ENCODE peak calls at places on chromosome 14, in five cellular contexts. One of them, this sample, is unnamed. For H3K36me3, the result is how much of the 10 kb centered on the place peaks cover.

GRCh38 chr14:81401420-81402122 is 1.4 kb upstream of the STON2 start:
- DNase-seq in neural progenitor cell: no peak
- DNase-seq in HCT116: peak
- DNase-seq in PC-3: peak
- DNase-seq in astrocyte: peak
- DNase-seq in this sample: no peak

GRCh38 chr14:68094158-68094557 is 274.6 kb downstream of the RAD51B start:
- DNase-seq in neural progenitor cell: no peak
- DNase-seq in HCT116: no peak
- DNase-seq in PC-3: peak
- DNase-seq in astrocyte: peak
- DNase-seq in this sample: no peak

GRCh38 chr14:47675489-47676300 is at the start of gene MDGA2:
- DNase-seq in neural progenitor cell: peak
- DNase-seq in HCT116: no peak
- DNase-seq in PC-3: no peak
- DNase-seq in astrocyte: peak
- DNase-seq in this sample: no peak

GRCh38 chr14:52327374-52328226 is 13.5 kb downstream of the PTGER2 start:
- DNase-seq in neural progenitor cell: no peak
- DNase-seq in HCT116: no peak
- DNase-seq in PC-3: peak
- DNase-seq in astrocyte: peak
- DNase-seq in this sample: no peak

GRCh38 chr14:63951025-63951424 is 98.2 kb downstream of the SYNE2 start:
- DNase-seq in neural progenitor cell: no peak
- DNase-seq in HCT116: no peak
- DNase-seq in PC-3: no peak
- DNase-seq in astrocyte: no peak
- DNase-seq in this sample: no peak

GRCh38 chr14:39432179-39432618 is at the start of gene FBXO33:
- DNase-seq in neural progenitor cell: peak
- DNase-seq in HCT116: peak
- DNase-seq in PC-3: peak
- DNase-seq in astrocyte: peak
- DNase-seq in this sample: peak

GRCh38 chr14:50659327-50659974 is 8.7 kb downstream of the SAV1 start:
- DNase-seq in neural progenitor cell: no peak
- DNase-seq in HCT116: no peak
- DNase-seq in PC-3: peak
- DNase-seq in astrocyte: no peak
- DNase-seq in this sample: no peak

GRCh38 chr14:104805941-104806624 is 5.2 kb downstream of the ZBTB42 start:
- DNase-seq in neural progenitor cell: no peak
- DNase-seq in HCT116: no peak
- DNase-seq in PC-3: no peak
- DNase-seq in astrocyte: no peak
- DNase-seq in this sample: no peak

GRCh38 chr14:94517641-94518257 is 8.5 kb upstream of the SERPINA12 start:
- DNase-seq in neural progenitor cell: no peak
- DNase-seq in HCT116: no peak
- DNase-seq in PC-3: no peak
- DNase-seq in astrocyte: no peak
- DNase-seq in this sample: no peak

GRCh38 chr14:98665019-98665418 is 607.0 kb downstream of the BCL11B start:
- DNase-seq in neural progenitor cell: no peak
- DNase-seq in HCT116: no peak
- DNase-seq in PC-3: no peak
- DNase-seq in astrocyte: no peak
- DNase-seq in this sample: no peak

GRCh38 chr14:72966038-72966437 is 39.8 kb downstream of the DCAF4 start:
- DNase-seq in neural progenitor cell: no peak
- DNase-seq in HCT116: no peak
- DNase-seq in PC-3: no peak
- DNase-seq in astrocyte: no peak
- DNase-seq in this sample: no peak

GRCh38 chr14:59754256-59754655 is 116.3 kb downstream of the RTN1 start:
- DNase-seq in neural progenitor cell: no peak
- DNase-seq in HCT116: no peak
- DNase-seq in PC-3: no peak
- DNase-seq in astrocyte: peak
- DNase-seq in this sample: no peak

GRCh38 chr14:89056394-89056793 is 231.9 kb downstream of the TTC8 start:
- DNase-seq in neural progenitor cell: no peak
- DNase-seq in HCT116: no peak
- DNase-seq in PC-3: no peak
- DNase-seq in astrocyte: no peak
- DNase-seq in this sample: no peak

GRCh38 chr14:97180304-97181200 is 383.4 kb downstream of the VRK1 start:
- DNase-seq in neural progenitor cell: no peak
- DNase-seq in HCT116: peak
- DNase-seq in PC-3: peak
- DNase-seq in astrocyte: peak
- DNase-seq in this sample: no peak

GRCh38 chr14:99966030-99966429 is 99.2 kb upstream of the EVL start:
- DNase-seq in neural progenitor cell: no peak
- DNase-seq in HCT116: no peak
- DNase-seq in PC-3: no peak
- DNase-seq in astrocyte: no peak
- DNase-seq in this sample: no peak

GRCh38 chr14:24430143-24430681 is 458 bp downstream of the KHNYN start:
- DNase-seq in neural progenitor cell: peak
- DNase-seq in HCT116: no peak
- DNase-seq in PC-3: peak
- DNase-seq in astrocyte: peak
- DNase-seq in this sample: no peak

GRCh38 chr14:67680121-67680602 is 5.7 kb upstream of the VTI1B start:
- DNase-seq in neural progenitor cell: no peak
- DNase-seq in HCT116: no peak
- DNase-seq in PC-3: peak
- DNase-seq in astrocyte: peak
- DNase-seq in this sample: peak

GRCh38 chr14:75279153-75279738 is 618 bp downstream of the FOS start:
- DNase-seq in neural progenitor cell: peak
- DNase-seq in HCT116: no peak
- DNase-seq in PC-3: no peak
- DNase-seq in astrocyte: peak
- DNase-seq in this sample: peak

GRCh38 chr14:67602071-67602470 is 2.0 kb upstream of the PIGH start:
- DNase-seq in neural progenitor cell: no peak
- DNase-seq in HCT116: no peak
- DNase-seq in PC-3: no peak
- DNase-seq in astrocyte: no peak
- DNase-seq in this sample: no peak

GRCh38 chr14:100607611-100607956 is 20.4 kb upstream of the BEGAIN start:
- DNase-seq in neural progenitor cell: no peak
- DNase-seq in HCT116: no peak
- DNase-seq in PC-3: no peak
- DNase-seq in astrocyte: no peak
- DNase-seq in this sample: no peak

GRCh38 chr14:96958057-96958456 is 160.9 kb downstream of the VRK1 start:
- DNase-seq in neural progenitor cell: no peak
- DNase-seq in HCT116: no peak
- DNase-seq in PC-3: no peak
- DNase-seq in astrocyte: no peak
- DNase-seq in this sample: no peak

GRCh38 chr14:64704743-64705405 is 650 bp downstream of the PLEKHG3 start:
- DNase-seq in neural progenitor cell: peak
- DNase-seq in HCT116: no peak
- DNase-seq in PC-3: no peak
- DNase-seq in astrocyte: no peak
- DNase-seq in this sample: no peak

GRCh38 chr14:20460458-20461229 is 590 bp downstream of the PIP4P1 start:
- DNase-seq in neural progenitor cell: no peak
- DNase-seq in HCT116: no peak
- DNase-seq in PC-3: peak
- DNase-seq in astrocyte: no peak
- DNase-seq in this sample: peak

GRCh38 chr14:103709814-103710213 is 5.4 kb downstream of the XRCC3 start:
- DNase-seq in neural progenitor cell: no peak
- DNase-seq in HCT116: no peak
- DNase-seq in PC-3: no peak
- DNase-seq in astrocyte: no peak
- DNase-seq in this sample: no peak

GRCh38 chr14:103706551-103707328 is 8.5 kb downstream of the XRCC3 start:
- DNase-seq in neural progenitor cell: no peak
- DNase-seq in HCT116: no peak
- DNase-seq in PC-3: no peak
- DNase-seq in astrocyte: no peak
- DNase-seq in this sample: no peak

GRCh38 chr14:103710771-103711392 is 4.4 kb downstream of the XRCC3 start:
- DNase-seq in neural progenitor cell: no peak
- DNase-seq in HCT116: no peak
- DNase-seq in PC-3: peak
- DNase-seq in astrocyte: no peak
- DNase-seq in this sample: no peak

GRCh38 chr14:103707329-103708263 is 7.7 kb downstream of the XRCC3 start:
- DNase-seq in neural progenitor cell: no peak
- DNase-seq in HCT116: no peak
- DNase-seq in PC-3: no peak
- DNase-seq in astrocyte: no peak
- DNase-seq in this sample: no peak

GRCh38 chr14:103708750-103709187 is 6.5 kb downstream of the XRCC3 start:
- DNase-seq in neural progenitor cell: no peak
- DNase-seq in HCT116: no peak
- DNase-seq in PC-3: no peak
- DNase-seq in astrocyte: no peak
- DNase-seq in this sample: no peak
- H3K36me3 ChIP-seq in neural progenitor cell: under half
- H3K36me3 ChIP-seq in HCT116: half or more
- H3K36me3 ChIP-seq in PC-3: under half
- H3K36me3 ChIP-seq in astrocyte: under half
- H3K36me3 ChIP-seq in this sample: under half

GRCh38 chr14:36514278-36515104 is 5.5 kb downstream of the NKX2-1 start:
- DNase-seq in neural progenitor cell: peak
- DNase-seq in HCT116: no peak
- DNase-seq in PC-3: no peak
- DNase-seq in astrocyte: peak
- DNase-seq in this sample: no peak
- TF ChIP-seq EZH2 in neural progenitor cell: peak
- TF ChIP-seq EZH2 in HCT116: no peak
- TF ChIP-seq EZH2 in PC-3: no peak
- TF ChIP-seq EZH2 in astrocyte: peak
- TF ChIP-seq EZH2 in this sample: no peak

DNA sequence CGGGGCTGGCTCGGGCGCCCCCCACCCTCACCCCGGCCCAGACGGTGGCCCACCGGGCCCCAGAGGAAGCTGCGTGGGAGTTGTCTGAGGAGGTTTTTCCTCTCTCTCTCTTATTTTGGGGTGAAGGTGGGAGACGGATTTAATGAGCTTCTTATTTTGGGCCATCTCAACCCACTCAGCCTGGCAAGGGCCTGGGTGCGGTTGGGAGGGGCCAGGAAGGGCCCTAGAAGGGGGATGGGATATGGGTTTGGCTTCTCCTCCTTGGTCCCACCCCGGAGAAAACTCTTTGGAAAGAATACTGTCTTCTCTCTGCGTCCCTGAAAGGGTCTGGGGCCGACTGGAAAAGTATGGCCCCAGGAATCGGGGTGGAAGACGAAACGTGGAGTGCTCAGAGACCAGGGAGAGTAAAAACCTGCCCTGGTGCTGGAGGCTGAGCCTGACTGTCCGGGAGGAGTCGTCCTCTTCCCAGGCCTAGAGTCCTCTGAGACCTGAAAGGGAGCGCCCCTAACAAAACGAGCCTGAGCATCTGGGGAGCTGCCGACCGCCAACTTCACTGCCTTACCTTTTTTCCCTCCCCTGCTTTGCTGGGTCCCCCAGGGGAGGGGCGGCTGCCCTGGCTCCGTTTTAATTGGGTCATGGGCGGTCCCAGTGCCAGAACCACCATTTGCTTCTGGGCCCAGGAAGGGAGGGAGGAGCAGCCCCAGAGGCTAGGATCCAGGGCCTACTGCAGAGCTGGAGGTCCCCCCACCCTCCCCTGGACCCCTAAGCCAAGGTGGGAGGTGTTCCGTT is 1.6 kb downstream of the MMP14 start:
- DNase-seq in neural progenitor cell: no peak
- DNase-seq in HCT116: no peak
- DNase-seq in PC-3: peak
- DNase-seq in astrocyte: peak
- DNase-seq in this sample: no peak
- H3K4me2 ChIP-seq in neural progenitor cell: peak
- H3K4me2 ChIP-seq in HCT116: peak
- H3K4me2 ChIP-seq in PC-3: peak
- H3K4me2 ChIP-seq in astrocyte: peak
- H3K4me2 ChIP-seq in this sample: peak

GRCh38 chr14:102708494-102708893 is 68.8 kb upstream of the TRAF3 start:
- DNase-seq in neural progenitor cell: no peak
- DNase-seq in HCT116: no peak
- DNase-seq in PC-3: no peak
- DNase-seq in astrocyte: no peak
- DNase-seq in this sample: no peak

GRCh38 chr14:102717211-102717610 is 60.0 kb upstream of the TRAF3 start:
- DNase-seq in neural progenitor cell: peak
- DNase-seq in HCT116: no peak
- DNase-seq in PC-3: no peak
- DNase-seq in astrocyte: peak
- DNase-seq in this sample: no peak

GRCh38 chr14:102711207-102711606 is 66.0 kb upstream of the TRAF3 start:
- DNase-seq in neural progenitor cell: no peak
- DNase-seq in HCT116: no peak
- DNase-seq in PC-3: no peak
- DNase-seq in astrocyte: no peak
- DNase-seq in this sample: no peak

DNA sequence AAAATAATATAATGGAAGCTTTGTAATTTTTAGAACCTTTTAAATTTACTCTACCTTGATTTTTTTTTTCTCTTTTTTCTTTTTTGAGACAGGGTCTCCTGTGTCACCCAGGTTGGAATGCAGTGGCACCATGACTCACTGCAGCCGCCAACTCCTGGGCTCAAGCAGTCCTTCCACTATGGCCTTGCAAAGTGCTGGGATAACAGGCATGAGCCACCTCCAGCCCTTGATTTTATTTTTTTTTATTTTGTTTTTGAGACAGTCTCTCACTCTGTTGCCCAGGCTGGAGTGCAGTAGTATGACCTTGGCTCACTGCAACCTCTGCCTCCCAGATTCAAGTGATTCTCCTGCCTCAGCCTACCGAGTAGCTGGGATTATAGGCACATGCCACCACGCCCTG is 65.3 kb upstream of the TRAF3 start:
- DNase-seq in neural progenitor cell: no peak
- DNase-seq in HCT116: no peak
- DNase-seq in PC-3: no peak
- DNase-seq in astrocyte: no peak
- DNase-seq in this sample: peak
- H3K36me3 ChIP-seq in neural progenitor cell: under half
- H3K36me3 ChIP-seq in HCT116: under half
- H3K36me3 ChIP-seq in PC-3: under half
- H3K36me3 ChIP-seq in astrocyte: under half
- H3K36me3 ChIP-seq in this sample: under half

GRCh38 chr14:69152944-69153847 is at the start of gene DCAF5:
- DNase-seq in neural progenitor cell: peak
- DNase-seq in HCT116: peak
- DNase-seq in PC-3: peak
- DNase-seq in astrocyte: peak
- DNase-seq in this sample: peak
- TF ChIP-seq EZH2 in neural progenitor cell: peak
- TF ChIP-seq EZH2 in HCT116: no peak
- TF ChIP-seq EZH2 in PC-3: no peak
- TF ChIP-seq EZH2 in astrocyte: no peak
- TF ChIP-seq EZH2 in this sample: no peak